ENCODE peak calls at places on chromosomes 6 and 20, in four cellular contexts. One of them, this sample, is unnamed.

GRCh38 chr20:8557711-8558110 is 425.6 kb downstream of the PLCB1 start:
- DNase-seq in WERI-Rb-1: no peak
- DNase-seq in adrenal gland: no peak
- DNase-seq in tibial artery: no peak
- DNase-seq in this sample: no peak

GRCh38 chr6:128932061-128932460 is 49.1 kb downstream of the LAMA2 start:
- DNase-seq in WERI-Rb-1: no peak
- DNase-seq in tibial artery: no peak
- DNase-seq in adrenal gland: no peak
- DNase-seq in this sample: no peak

GRCh38 chr6:70764706-70765105 is 97.0 kb downstream of the SMAP1 start:
- DNase-seq in adrenal gland: no peak
- DNase-seq in tibial artery: no peak
- DNase-seq in WERI-Rb-1: no peak
- DNase-seq in this sample: no peak

GRCh38 chr20:33789109-33789857 is 21.9 kb upstream of the CHMP4B start:
- DNase-seq in adrenal gland: peak; percentile 81
- DNase-seq in WERI-Rb-1: no peak
- DNase-seq in tibial artery: no peak
- DNase-seq in this sample: peak; percentile 68

GRCh38 chr6:18432180-18432579 is 45.0 kb downstream of the RNF144B start:
- DNase-seq in tibial artery: no peak
- DNase-seq in WERI-Rb-1: no peak
- DNase-seq in adrenal gland: no peak
- DNase-seq in this sample: no peak

GRCh38 chr6:117200067-117200466 is 65.3 kb upstream of the VGLL2 start:
- DNase-seq in tibial artery: no peak
- DNase-seq in adrenal gland: no peak
- DNase-seq in WERI-Rb-1: no peak
- DNase-seq in this sample: no peak

GRCh38 chr6:136628996-136629395 is 78.8 kb upstream of the MAP7 start:
- DNase-seq in tibial artery: no peak
- DNase-seq in WERI-Rb-1: no peak
- DNase-seq in adrenal gland: peak; percentile 56
- DNase-seq in this sample: no peak

GRCh38 chr6:108167449-108167903 is 1.7 kb downstream of the NR2E1 start:
- DNase-seq in adrenal gland: no peak
- DNase-seq in WERI-Rb-1: no peak
- DNase-seq in tibial artery: no peak
- DNase-seq in this sample: peak; percentile 52

GRCh38 chr20:2261105-2261504 is 34.7 kb upstream of the TGM3 start:
- DNase-seq in WERI-Rb-1: no peak
- DNase-seq in tibial artery: no peak
- DNase-seq in adrenal gland: peak; percentile 27
- DNase-seq in this sample: no peak

GRCh38 chr20:1280421-1281102 is 14.5 kb downstream of the SNPH start:
- DNase-seq in WERI-Rb-1: no peak
- DNase-seq in tibial artery: no peak
- DNase-seq in adrenal gland: no peak
- DNase-seq in this sample: no peak

GRCh38 chr6:55705381-55705780 is 126.4 kb upstream of the HMGCLL1 start:
- DNase-seq in tibial artery: no peak
- DNase-seq in adrenal gland: no peak
- DNase-seq in WERI-Rb-1: no peak
- DNase-seq in this sample: no peak

GRCh38 chr6:12751694-12752304 is 35.2 kb downstream of the PHACTR1 start:
- DNase-seq in WERI-Rb-1: no peak
- DNase-seq in tibial artery: no peak
- DNase-seq in adrenal gland: peak; percentile 32
- DNase-seq in this sample: no peak

GRCh38 chr6:44696099-44696498 is 308.6 kb downstream of the CDC5L start:
- DNase-seq in tibial artery: no peak
- DNase-seq in adrenal gland: no peak
- DNase-seq in WERI-Rb-1: no peak
- DNase-seq in this sample: no peak

GRCh38 chr6:118897386-118897785 is 3.4 kb downstream of the ASF1A start:
- DNase-seq in tibial artery: no peak
- DNase-seq in WERI-Rb-1: no peak
- DNase-seq in adrenal gland: no peak
- DNase-seq in this sample: no peak
- H3K4me3 ChIP-seq in tibial artery: no peak overlapping the region
- H3K4me3 ChIP-seq in WERI-Rb-1: no peak overlapping the region
- H3K4me3 ChIP-seq in adrenal gland: no peak overlapping the region
- H3K4me3 ChIP-seq in this sample: no peak overlapping the region

DNA sequence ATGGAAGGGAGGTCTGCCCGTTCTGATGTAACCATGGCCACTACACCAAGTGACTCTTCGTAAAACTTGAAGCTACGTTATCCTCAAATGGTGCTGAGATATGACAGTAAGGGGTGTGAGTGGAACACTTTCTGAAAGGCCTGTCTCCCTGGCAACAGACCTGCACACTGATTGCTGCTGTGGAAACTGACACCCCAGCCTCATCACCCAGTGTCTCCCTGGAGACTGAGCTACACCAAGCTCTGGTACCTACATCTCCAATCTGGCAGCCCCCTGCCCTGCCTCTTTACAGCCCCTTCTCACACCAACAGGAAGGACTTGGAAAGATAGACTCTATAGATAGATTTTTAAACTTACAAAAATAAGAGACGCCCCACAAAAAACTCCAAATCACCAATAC is 13.2 kb downstream of the PI16 start:
- DNase-seq in adrenal gland: peak; percentile 12
- DNase-seq in tibial artery: peak; percentile 24
- DNase-seq in WERI-Rb-1: no peak
- DNase-seq in this sample: no peak
- H3K36me3 ChIP-seq in adrenal gland: no peaks in the 10 kb centered on the region
- H3K36me3 ChIP-seq in tibial artery: peaks cover 67% of the 10 kb centered on the region
- H3K36me3 ChIP-seq in WERI-Rb-1: peaks cover 65% of the 10 kb centered on the region
- H3K36me3 ChIP-seq in this sample: peaks cover 58% of the 10 kb centered on the region

GRCh38 chr20:21703740-21704407 is 1.6 kb upstream of the PAX1 start:
- DNase-seq in tibial artery: no peak
- DNase-seq in adrenal gland: no peak
- DNase-seq in WERI-Rb-1: no peak
- DNase-seq in this sample: no peak
- H3K27ac ChIP-seq in tibial artery: no peak overlapping the region
- H3K27ac ChIP-seq in adrenal gland: no peak overlapping the region
- H3K27ac ChIP-seq in WERI-Rb-1: no peak overlapping the region
- H3K27ac ChIP-seq in this sample: no peak overlapping the region

GRCh38 chr20:19889011-19889953 is 127.9 kb upstream of the NAA20 start:
- DNase-seq in adrenal gland: peak; percentile 54
- DNase-seq in tibial artery: peak; percentile 77
- DNase-seq in WERI-Rb-1: peak; percentile 29
- DNase-seq in this sample: peak; percentile 71

GRCh38 chr20:19887566-19888268 is 129.4 kb upstream of the NAA20 start:
- DNase-seq in WERI-Rb-1: no peak
- DNase-seq in adrenal gland: no peak
- DNase-seq in tibial artery: no peak
- DNase-seq in this sample: no peak

GRCh38 chr20:19886666-19887288 is 128.7 kb downstream of the RIN2 start:
- DNase-seq in adrenal gland: no peak
- DNase-seq in tibial artery: no peak
- DNase-seq in WERI-Rb-1: no peak
- DNase-seq in this sample: no peak

GRCh38 chr20:19885981-19886665 is 128.1 kb downstream of the RIN2 start:
- DNase-seq in tibial artery: peak; percentile 80
- DNase-seq in adrenal gland: peak; percentile 83
- DNase-seq in WERI-Rb-1: peak; percentile 15
- DNase-seq in this sample: no peak

GRCh38 chr20:19888269-19888669 is 128.9 kb upstream of the NAA20 start:
- DNase-seq in tibial artery: no peak
- DNase-seq in adrenal gland: no peak
- DNase-seq in WERI-Rb-1: no peak
- DNase-seq in this sample: no peak
- H3K4me3 ChIP-seq in tibial artery: peak overlapping the region; percentile 0
- H3K4me3 ChIP-seq in adrenal gland: no peak overlapping the region
- H3K4me3 ChIP-seq in WERI-Rb-1: no peak overlapping the region
- H3K4me3 ChIP-seq in this sample: peak overlapping the region; percentile 55

DNA sequence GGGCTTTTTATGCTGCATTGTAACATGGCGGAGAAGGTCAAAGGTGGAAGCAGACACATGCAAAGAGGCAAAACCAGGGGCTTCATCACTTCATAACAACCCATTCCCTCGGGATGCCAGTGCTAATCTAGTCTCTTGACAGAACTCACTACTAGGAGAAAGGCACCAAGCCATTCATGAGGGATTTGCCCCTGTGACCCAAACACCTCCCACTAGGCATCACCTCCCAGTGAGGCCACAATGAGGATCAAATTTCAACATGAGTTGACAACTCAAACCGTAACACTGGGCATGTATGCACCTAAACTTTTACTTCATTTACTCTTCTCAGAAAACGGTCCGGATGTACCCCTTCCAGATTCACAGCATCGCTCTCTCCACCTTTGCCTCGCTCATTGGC is 61.9 kb downstream of the CDS2 start:
- DNase-seq in tibial artery: no peak
- DNase-seq in adrenal gland: no peak
- DNase-seq in WERI-Rb-1: no peak
- DNase-seq in this sample: no peak
- H3K36me3 ChIP-seq in tibial artery: peaks cover 85% of the 10 kb centered on the region
- H3K36me3 ChIP-seq in adrenal gland: no peaks in the 10 kb centered on the region
- H3K36me3 ChIP-seq in WERI-Rb-1: peaks cover 23% of the 10 kb centered on the region
- H3K36me3 ChIP-seq in this sample: peaks cover 74% of the 10 kb centered on the region

GRCh38 chr20:38032585-38033329 is 499 bp downstream of the TTI1 start:
- DNase-seq in WERI-Rb-1: no peak
- DNase-seq in tibial artery: no peak
- DNase-seq in adrenal gland: no peak
- DNase-seq in this sample: no peak

GRCh38 chr20:38029453-38029852 is 3.8 kb downstream of the TTI1 start:
- DNase-seq in adrenal gland: no peak
- DNase-seq in tibial artery: no peak
- DNase-seq in WERI-Rb-1: no peak
- DNase-seq in this sample: no peak

GRCh38 chr20:38033330-38034107 is at the start of the genes RPRD1B and TTI1:
- DNase-seq in WERI-Rb-1: peak; percentile 90
- DNase-seq in adrenal gland: peak; percentile 88
- DNase-seq in tibial artery: peak; percentile 95
- DNase-seq in this sample: peak; percentile 60

GRCh38 chr20:38034108-38034649 is 633 bp downstream of the RPRD1B start:
- DNase-seq in WERI-Rb-1: no peak
- DNase-seq in tibial artery: no peak
- DNase-seq in adrenal gland: no peak
- DNase-seq in this sample: no peak

DNA sequence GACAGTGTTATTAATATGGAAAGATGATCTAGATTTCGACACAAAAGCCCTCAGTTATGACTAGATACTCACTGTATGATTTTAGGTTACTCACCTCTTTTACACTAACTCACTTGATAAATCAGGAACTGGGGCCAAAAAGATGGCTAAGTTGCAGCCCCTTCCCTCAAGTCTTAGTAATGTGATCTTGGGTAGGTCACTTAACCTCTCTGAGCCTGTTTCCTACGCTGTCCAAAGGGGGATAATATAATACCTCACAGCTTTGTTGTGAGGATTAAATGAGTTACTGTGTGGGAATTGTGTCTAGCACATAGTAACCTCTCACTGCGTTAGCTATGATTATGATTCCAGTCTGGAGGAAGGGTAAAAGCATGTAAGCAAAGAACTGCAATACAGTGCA is 1.3 kb downstream of the TTI1 start:
- DNase-seq in WERI-Rb-1: no peak
- DNase-seq in adrenal gland: no peak
- DNase-seq in tibial artery: no peak
- DNase-seq in this sample: no peak
- H3K27ac ChIP-seq in WERI-Rb-1: no peak overlapping the region
- H3K27ac ChIP-seq in adrenal gland: no peak overlapping the region
- H3K27ac ChIP-seq in tibial artery: no peak overlapping the region
- H3K27ac ChIP-seq in this sample: no peak overlapping the region